ENCODE peak calls at places on chromosomes 2 and 18, in ten cellular contexts. Z is heart right ventricle; R is activated T-cell treated with anti-CD3 and anti-CD28 coated beads, Interleukin-2, amount 50 U/mL, for 1 hour; W is keratinocyte; T is midbrain; M is ecto neural progenitor cell; H is astrocyte of the cerebellum; F is endodermal cell; Y is activated T-helper 1 cell treated with anti-CD3 and anti-CD28 coated beads, Interleukin-2, amount 50 U/mL, for 16 hours; K is fibroblast of lung. A is an unnamed sample.

GRCh38 chr18:78765142-78765541 is 214.5 kb upstream of the SALL3 start:
- DNase-seq in R (no peak), Y (no peak), H (no peak), T (no peak), M (no peak), F (no peak), W (no peak), K (no peak), Z (no peak), A (no peak)

GRCh38 chr2:11784747-11785610 is 38.5 kb downstream of the LPIN1 start:
- DNase-seq in Z (peak), F (peak), H (peak), M (peak), Y (peak), T (peak), K (peak), R (peak), W (no peak), A (peak)

GRCh38 chr18:49920731-49921130 is 107.4 kb upstream of the ACAA2 start:
- DNase-seq in F (no peak), K (peak), Z (no peak), M (no peak), T (no peak), R (no peak), Y (no peak), H (peak), W (no peak), A (no peak)

GRCh38 chr2:26610504-26611335 is 30.4 kb downstream of the CIB4 start:
- DNase-seq in Y (no peak), K (no peak), F (no peak), M (no peak), H (no peak), T (no peak), Z (no peak), R (no peak), W (no peak), A (no peak)

GRCh38 chr2:133941666-133942065 is 312.2 kb upstream of the MGAT5 start:
- DNase-seq in W (no peak), T (no peak), H (no peak), Z (no peak), K (no peak), M (no peak), R (no peak), F (no peak), Y (no peak), A (no peak)

GRCh38 chr18:35041752-35042379 is 653 bp downstream of the MAPRE2 start:
- DNase-seq in M (no peak), H (no peak), K (peak), T (peak), Z (no peak), F (peak), W (no peak), R (no peak), Y (no peak), A (no peak)

GRCh38 chr2:27095745-27096651 is 9.4 kb downstream of the KHK start:
- DNase-seq in Y (no peak), Z (peak), T (peak), F (peak), M (peak), R (peak), K (peak), W (no peak), H (no peak), A (peak)

GRCh38 chr2:206642075-206643025 is at the start of gene FAM237A:
- DNase-seq in H (peak), R (no peak), W (peak), Y (no peak), Z (peak), F (peak), M (peak), T (peak), K (peak), A (peak)

GRCh38 chr2:112033600-112033999 is 21.5 kb upstream of the TMEM87B start:
- DNase-seq in Z (no peak), Y (no peak), F (no peak), M (no peak), T (no peak), W (no peak), R (no peak), K (peak), H (no peak), A (no peak)

GRCh38 chr2:120228503-120228902 is 5.3 kb upstream of the TMEM185B start:
- DNase-seq in F (no peak), T (no peak), H (no peak), K (no peak), W (no peak), Z (no peak), Y (no peak), R (no peak), M (no peak), A (no peak)

GRCh38 chr2:48423376-48423775 is 106.6 kb upstream of the STON1 start:
- DNase-seq in T (no peak), H (no peak), F (no peak), Y (no peak), R (no peak), K (peak), W (peak), M (no peak), Z (no peak), A (no peak)

GRCh38 chr2:20622731-20623130 is 28.2 kb downstream of the HS1BP3 start:
- DNase-seq in Z (peak), Y (no peak), F (peak), K (no peak), H (no peak), W (no peak), T (no peak), M (no peak), R (no peak), A (no peak)

GRCh38 chr2:240479111-240479501 is 43.6 kb downstream of the GPC1 start:
- DNase-seq in Z (no peak), R (peak), T (no peak), K (no peak), F (peak), W (no peak), Y (no peak), H (no peak), M (no peak), A (no peak)

GRCh38 chr2:120992791-120993555 is 257.3 kb downstream of the GLI2 start:
- DNase-seq in K (no peak), H (no peak), M (peak), F (peak), Z (no peak), T (no peak), Y (no peak), W (no peak), R (no peak), A (no peak)

GRCh38 chr2:56211048-56211447 is 27.3 kb downstream of the CCDC85A start:
- DNase-seq in F (no peak), M (no peak), R (no peak), Y (no peak), T (no peak), Z (no peak), H (no peak), K (no peak), W (no peak), A (no peak)

GRCh38 chr2:214484239-214484638 is 73.4 kb downstream of the VWC2L start:
- DNase-seq in Y (no peak), R (no peak), M (no peak), K (no peak), W (no peak), T (no peak), H (no peak), F (no peak), Z (peak), A (no peak)

GRCh38 chr2:102025583-102026267 is 34.0 kb downstream of the IL1R2 start:
- DNase-seq in M (no peak), W (no peak), H (no peak), R (no peak), Y (no peak), T (no peak), K (no peak), F (no peak), Z (no peak), A (no peak)

GRCh38 chr2:176658708-176659107 is 389.5 kb downstream of the MTX2 start:
- DNase-seq in W (no peak), Z (no peak), F (no peak), Y (no peak), K (no peak), H (no peak), M (no peak), R (no peak), T (no peak), A (no peak)

GRCh38 chr2:16632615-16633014 is 33.0 kb downstream of the CYRIA start:
- DNase-seq in W (no peak), R (no peak), H (no peak), M (no peak), T (peak), Y (no peak), K (no peak), F (no peak), Z (no peak), A (no peak)

GRCh38 chr2:63301481-63301880 is 250.9 kb downstream of the OTX1 start:
- DNase-seq in Z (no peak), T (no peak), Y (no peak), W (no peak), K (no peak), R (no peak), M (no peak), H (no peak), F (peak), A (no peak)

GRCh38 chr2:17518212-17519154 is at the start of gene RAD51AP2:
- DNase-seq in W (no peak), Z (peak), T (peak), M (peak), R (no peak), Y (no peak), K (peak), H (peak), F (peak), A (peak)

GRCh38 chr2:165610591-165611029 is 141.1 kb downstream of the CSRNP3 start:
- DNase-seq in K (no peak), R (no peak), T (no peak), W (no peak), Y (no peak), Z (no peak), F (peak), H (no peak), M (no peak), A (no peak)

GRCh38 chr2:188369365-188369764 is 77.7 kb downstream of the GULP1 start:
- DNase-seq in W (no peak), Y (no peak), R (no peak), F (peak), M (no peak), H (no peak), T (peak), Z (peak), K (peak), A (peak)

GRCh38 chr2:130332271-130333073 is 10.2 kb upstream of the IMP4 start:
- DNase-seq in M (peak), K (peak), H (peak), T (peak), W (peak), R (peak), Z (peak), Y (peak), F (peak), A (peak)

GRCh38 chr2:168246483-168247340 is 683 bp downstream of the STK39 start:
- DNase-seq in T (peak), F (peak), Z (peak), M (peak), Y (peak), K (peak), R (peak), W (no peak), H (peak), A (peak)